ENCODE peak calls at places on chromosome 14, in seven cellular contexts. One of them, this sample, is unnamed.

GRCh38 chr14:35470775-35471174 is 63.2 kb upstream of the INSM2 start:
- DNase-seq in SK-N-SH: no peak
- DNase-seq in uterus: no peak
- DNase-seq in SJSA1: no peak
- DNase-seq in thoracic aorta: no peak
- DNase-seq in CD8-positive, alpha-beta memory T cell: no peak
- DNase-seq in CD4-positive, alpha-beta T cell: no peak
- DNase-seq in this sample: no peak

GRCh38 chr14:99333841-99334240 is 61.8 kb upstream of the BCL11B start:
- DNase-seq in SK-N-SH: no peak
- DNase-seq in uterus: no peak
- DNase-seq in SJSA1: no peak
- DNase-seq in thoracic aorta: no peak
- DNase-seq in CD8-positive, alpha-beta memory T cell: no peak
- DNase-seq in CD4-positive, alpha-beta T cell: no peak
- DNase-seq in this sample: no peak

GRCh38 chr14:29858299-29858698 is 69.3 kb downstream of the PRKD1 start:
- DNase-seq in SK-N-SH: no peak
- DNase-seq in uterus: no peak
- DNase-seq in SJSA1: no peak
- DNase-seq in thoracic aorta: no peak
- DNase-seq in CD8-positive, alpha-beta memory T cell: no peak
- DNase-seq in CD4-positive, alpha-beta T cell: no peak
- DNase-seq in this sample: no peak

GRCh38 chr14:88129306-88130056 is 124.5 kb downstream of the GPR65 start:
- DNase-seq in SK-N-SH: no peak
- DNase-seq in uterus: no peak
- DNase-seq in SJSA1: peak; percentile 73
- DNase-seq in thoracic aorta: peak; percentile 8
- DNase-seq in CD8-positive, alpha-beta memory T cell: no peak
- DNase-seq in CD4-positive, alpha-beta T cell: no peak
- DNase-seq in this sample: peak; percentile 7

GRCh38 chr14:24900281-24900868 is 149.6 kb downstream of the STXBP6 start:
- DNase-seq in SK-N-SH: no peak
- DNase-seq in uterus: no peak
- DNase-seq in SJSA1: peak; percentile 4
- DNase-seq in thoracic aorta: no peak
- DNase-seq in CD8-positive, alpha-beta memory T cell: no peak
- DNase-seq in CD4-positive, alpha-beta T cell: no peak
- DNase-seq in this sample: no peak

GRCh38 chr14:96683575-96684289 is 113.5 kb upstream of the VRK1 start:
- DNase-seq in SK-N-SH: no peak
- DNase-seq in uterus: no peak
- DNase-seq in SJSA1: no peak
- DNase-seq in thoracic aorta: no peak
- DNase-seq in CD8-positive, alpha-beta memory T cell: no peak
- DNase-seq in CD4-positive, alpha-beta T cell: no peak
- DNase-seq in this sample: no peak

GRCh38 chr14:32657081-32657480 is 281.6 kb upstream of the NPAS3 start:
- DNase-seq in SK-N-SH: no peak
- DNase-seq in uterus: no peak
- DNase-seq in SJSA1: no peak
- DNase-seq in thoracic aorta: peak; percentile 12
- DNase-seq in CD8-positive, alpha-beta memory T cell: no peak
- DNase-seq in CD4-positive, alpha-beta T cell: no peak
- DNase-seq in this sample: peak; percentile 7

GRCh38 chr14:23877538-23878180 is 75.9 kb upstream of the DHRS4 start:
- DNase-seq in SK-N-SH: no peak
- DNase-seq in uterus: no peak
- DNase-seq in SJSA1: no peak
- DNase-seq in thoracic aorta: no peak
- DNase-seq in CD8-positive, alpha-beta memory T cell: no peak
- DNase-seq in CD4-positive, alpha-beta T cell: no peak
- DNase-seq in this sample: no peak

GRCh38 chr14:99081156-99081765 is 190.7 kb downstream of the BCL11B start:
- DNase-seq in SK-N-SH: no peak
- DNase-seq in uterus: no peak
- DNase-seq in SJSA1: no peak
- DNase-seq in thoracic aorta: no peak
- DNase-seq in CD8-positive, alpha-beta memory T cell: no peak
- DNase-seq in CD4-positive, alpha-beta T cell: no peak
- DNase-seq in this sample: no peak

GRCh38 chr14:31921741-31922140 is 155.4 kb upstream of the ARHGAP5 start:
- DNase-seq in SK-N-SH: no peak
- DNase-seq in uterus: no peak
- DNase-seq in SJSA1: no peak
- DNase-seq in thoracic aorta: no peak
- DNase-seq in CD8-positive, alpha-beta memory T cell: no peak
- DNase-seq in CD4-positive, alpha-beta T cell: no peak
- DNase-seq in this sample: no peak

GRCh38 chr14:31426663-31427062 is 6.3 kb upstream of the HEATR5A start:
- DNase-seq in SK-N-SH: no peak
- DNase-seq in uterus: no peak
- DNase-seq in SJSA1: no peak
- DNase-seq in thoracic aorta: no peak
- DNase-seq in CD8-positive, alpha-beta memory T cell: no peak
- DNase-seq in CD4-positive, alpha-beta T cell: no peak
- DNase-seq in this sample: no peak

GRCh38 chr14:90281766-90282165 is 25.4 kb downstream of the PSMC1 start:
- DNase-seq in SK-N-SH: no peak
- DNase-seq in uterus: no peak
- DNase-seq in SJSA1: no peak
- DNase-seq in thoracic aorta: no peak
- DNase-seq in CD8-positive, alpha-beta memory T cell: no peak
- DNase-seq in CD4-positive, alpha-beta T cell: no peak
- DNase-seq in this sample: no peak
- H3K27ac ChIP-seq in SK-N-SH: peak overlapping the region; percentile 60
- H3K27ac ChIP-seq in uterus: no peak overlapping the region
- H3K27ac ChIP-seq in SJSA1: peak overlapping the region; percentile 59
- H3K27ac ChIP-seq in thoracic aorta: no peak overlapping the region
- H3K27ac ChIP-seq in CD8-positive, alpha-beta memory T cell: no peak overlapping the region
- H3K27ac ChIP-seq in CD4-positive, alpha-beta T cell: no peak overlapping the region
- H3K27ac ChIP-seq in this sample: no peak overlapping the region

GRCh38 chr14:101442451-101442850 is 118.8 kb upstream of the DIO3 start:
- DNase-seq in SK-N-SH: no peak
- DNase-seq in uterus: no peak
- DNase-seq in SJSA1: peak; percentile 11
- DNase-seq in thoracic aorta: no peak
- DNase-seq in CD8-positive, alpha-beta memory T cell: peak; percentile 26
- DNase-seq in CD4-positive, alpha-beta T cell: peak; percentile 42
- DNase-seq in this sample: no peak
- H3K27me3 ChIP-seq in SK-N-SH: no peaks in the 10 kb centered on the region
- H3K27me3 ChIP-seq in uterus: no peaks in the 10 kb centered on the region
- H3K27me3 ChIP-seq in SJSA1: no peaks in the 10 kb centered on the region
- H3K27me3 ChIP-seq in thoracic aorta: no peaks in the 10 kb centered on the region
- H3K27me3 ChIP-seq in CD8-positive, alpha-beta memory T cell: peaks cover 32% of the 10 kb centered on the region
- H3K27me3 ChIP-seq in CD4-positive, alpha-beta T cell: peaks cover 36% of the 10 kb centered on the region
- H3K27me3 ChIP-seq in this sample: no peaks in the 10 kb centered on the region

DNA sequence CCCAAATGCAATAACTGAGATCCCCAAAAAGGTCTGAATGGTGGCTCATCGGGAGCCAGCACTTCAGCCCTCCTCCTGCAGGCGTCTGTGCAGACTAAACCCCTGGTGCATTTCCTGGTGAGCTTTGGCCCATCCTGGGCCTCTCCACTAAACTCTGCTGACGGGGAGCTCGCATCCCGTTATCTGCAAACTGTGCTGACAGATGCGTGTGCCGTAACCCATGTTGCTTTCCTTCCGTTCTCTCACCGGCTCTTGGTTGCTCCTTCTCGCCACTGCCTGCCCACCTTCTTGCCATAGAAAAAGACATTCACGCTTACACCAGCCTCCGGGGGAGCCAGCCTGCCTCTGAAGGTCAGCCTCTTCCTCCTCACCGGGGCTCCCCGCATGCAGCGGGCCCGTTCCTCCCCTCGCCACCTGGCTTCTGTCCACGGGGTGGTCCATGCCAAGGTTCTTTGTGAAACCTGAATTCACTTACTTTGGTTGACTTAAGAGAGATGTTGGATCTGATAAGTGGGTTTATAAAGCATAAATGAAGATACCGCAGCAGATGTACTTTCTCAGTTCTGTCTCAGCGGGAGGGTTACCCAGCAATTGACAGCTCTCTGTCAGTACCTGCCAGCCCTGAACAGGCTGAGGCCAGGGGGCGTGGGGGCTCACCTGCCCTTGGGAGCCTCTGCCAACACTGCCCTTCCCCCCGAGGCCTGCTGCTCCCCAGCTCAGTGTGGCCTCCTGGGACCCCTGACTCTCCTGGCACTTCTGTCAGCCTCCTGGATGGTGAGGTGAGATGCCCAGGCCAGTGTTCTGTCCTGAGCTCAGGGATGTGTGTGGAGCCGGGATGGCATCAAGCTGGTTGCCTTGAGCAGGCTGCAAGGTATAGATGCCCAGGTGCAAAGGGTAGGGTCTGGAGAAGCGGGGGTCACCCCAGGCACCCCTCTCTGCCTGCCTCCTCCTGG is 14.2 kb downstream of the ZFYVE21 start:
- DNase-seq in SK-N-SH: no peak
- DNase-seq in uterus: no peak
- DNase-seq in SJSA1: no peak
- DNase-seq in thoracic aorta: no peak
- DNase-seq in CD8-positive, alpha-beta memory T cell: no peak
- DNase-seq in CD4-positive, alpha-beta T cell: no peak
- DNase-seq in this sample: no peak
- H3K27ac ChIP-seq in SK-N-SH: no peak overlapping the region
- H3K27ac ChIP-seq in uterus: no peak overlapping the region
- H3K27ac ChIP-seq in SJSA1: no peak overlapping the region
- H3K27ac ChIP-seq in thoracic aorta: no peak overlapping the region
- H3K27ac ChIP-seq in CD8-positive, alpha-beta memory T cell: no peak overlapping the region
- H3K27ac ChIP-seq in CD4-positive, alpha-beta T cell: no peak overlapping the region
- H3K27ac ChIP-seq in this sample: peak overlapping the region; percentile 51

DNA sequence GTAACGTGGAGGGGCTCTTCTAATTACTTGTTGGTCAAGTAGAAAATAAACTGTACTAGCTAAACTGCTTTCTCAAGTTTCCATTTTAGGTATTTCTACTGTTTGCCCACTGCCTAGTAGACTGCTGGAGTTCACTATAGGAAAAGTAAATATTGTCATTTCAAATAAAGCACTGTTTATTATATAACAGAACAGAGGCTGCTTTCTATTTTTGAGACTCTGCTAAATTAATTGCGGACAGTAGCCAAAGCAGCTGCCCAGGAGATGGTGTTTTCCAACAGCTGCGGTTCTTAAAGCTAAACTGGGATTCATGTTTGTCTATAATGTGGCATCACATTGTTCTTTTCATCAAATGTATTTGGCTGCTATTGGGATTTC is 15.9 kb upstream of the SIX1 start:
- DNase-seq in SK-N-SH: no peak
- DNase-seq in uterus: no peak
- DNase-seq in SJSA1: no peak
- DNase-seq in thoracic aorta: no peak
- DNase-seq in CD8-positive, alpha-beta memory T cell: no peak
- DNase-seq in CD4-positive, alpha-beta T cell: no peak
- DNase-seq in this sample: no peak
- H3K27me3 ChIP-seq in SK-N-SH: no peaks in the 10 kb centered on the region
- H3K27me3 ChIP-seq in uterus: no peaks in the 10 kb centered on the region
- H3K27me3 ChIP-seq in SJSA1: no peaks in the 10 kb centered on the region
- H3K27me3 ChIP-seq in thoracic aorta: no peaks in the 10 kb centered on the region
- H3K27me3 ChIP-seq in CD8-positive, alpha-beta memory T cell: no peaks in the 10 kb centered on the region
- H3K27me3 ChIP-seq in CD4-positive, alpha-beta T cell: peaks cover 30% of the 10 kb centered on the region
- H3K27me3 ChIP-seq in this sample: no peaks in the 10 kb centered on the region

GRCh38 chr14:59439256-59440015 is 25.7 kb downstream of the GPR135 start:
- DNase-seq in SK-N-SH: no peak
- DNase-seq in uterus: no peak
- DNase-seq in SJSA1: no peak
- DNase-seq in thoracic aorta: no peak
- DNase-seq in CD8-positive, alpha-beta memory T cell: no peak
- DNase-seq in CD4-positive, alpha-beta T cell: no peak
- DNase-seq in this sample: no peak
- H3K27ac ChIP-seq in SK-N-SH: peak overlapping the region; percentile 65
- H3K27ac ChIP-seq in uterus: peak overlapping the region; percentile 24
- H3K27ac ChIP-seq in SJSA1: no peak overlapping the region
- H3K27ac ChIP-seq in thoracic aorta: peak overlapping the region; percentile 11
- H3K27ac ChIP-seq in CD8-positive, alpha-beta memory T cell: no peak overlapping the region
- H3K27ac ChIP-seq in CD4-positive, alpha-beta T cell: no peak overlapping the region
- H3K27ac ChIP-seq in this sample: no peak overlapping the region

GRCh38 chr14:60647837-60648168 is 1.5 kb downstream of the SIX1 start:
- DNase-seq in SK-N-SH: no peak
- DNase-seq in uterus: no peak
- DNase-seq in SJSA1: peak; percentile 26
- DNase-seq in thoracic aorta: no peak
- DNase-seq in CD8-positive, alpha-beta memory T cell: no peak
- DNase-seq in CD4-positive, alpha-beta T cell: no peak
- DNase-seq in this sample: no peak
- H3K27me3 ChIP-seq in SK-N-SH: no peaks in the 10 kb centered on the region
- H3K27me3 ChIP-seq in uterus: peaks cover 30% of the 10 kb centered on the region
- H3K27me3 ChIP-seq in SJSA1: no peaks in the 10 kb centered on the region
- H3K27me3 ChIP-seq in thoracic aorta: peaks cover 45% of the 10 kb centered on the region
- H3K27me3 ChIP-seq in CD8-positive, alpha-beta memory T cell: peaks cover 78% of the 10 kb centered on the region
- H3K27me3 ChIP-seq in CD4-positive, alpha-beta T cell: peaks cover 100% of the 10 kb centered on the region
- H3K27me3 ChIP-seq in this sample: no peaks in the 10 kb centered on the region

GRCh38 chr14:54194501-54194900 is 202.3 kb upstream of the CDKN3 start:
- DNase-seq in SK-N-SH: no peak
- DNase-seq in uterus: no peak
- DNase-seq in SJSA1: no peak
- DNase-seq in thoracic aorta: no peak
- DNase-seq in CD8-positive, alpha-beta memory T cell: no peak
- DNase-seq in CD4-positive, alpha-beta T cell: no peak
- DNase-seq in this sample: no peak
- H3K27ac ChIP-seq in SK-N-SH: no peak overlapping the region
- H3K27ac ChIP-seq in uterus: no peak overlapping the region
- H3K27ac ChIP-seq in SJSA1: no peak overlapping the region
- H3K27ac ChIP-seq in thoracic aorta: no peak overlapping the region
- H3K27ac ChIP-seq in CD8-positive, alpha-beta memory T cell: no peak overlapping the region
- H3K27ac ChIP-seq in CD4-positive, alpha-beta T cell: no peak overlapping the region
- H3K27ac ChIP-seq in this sample: no peak overlapping the region

DNA sequence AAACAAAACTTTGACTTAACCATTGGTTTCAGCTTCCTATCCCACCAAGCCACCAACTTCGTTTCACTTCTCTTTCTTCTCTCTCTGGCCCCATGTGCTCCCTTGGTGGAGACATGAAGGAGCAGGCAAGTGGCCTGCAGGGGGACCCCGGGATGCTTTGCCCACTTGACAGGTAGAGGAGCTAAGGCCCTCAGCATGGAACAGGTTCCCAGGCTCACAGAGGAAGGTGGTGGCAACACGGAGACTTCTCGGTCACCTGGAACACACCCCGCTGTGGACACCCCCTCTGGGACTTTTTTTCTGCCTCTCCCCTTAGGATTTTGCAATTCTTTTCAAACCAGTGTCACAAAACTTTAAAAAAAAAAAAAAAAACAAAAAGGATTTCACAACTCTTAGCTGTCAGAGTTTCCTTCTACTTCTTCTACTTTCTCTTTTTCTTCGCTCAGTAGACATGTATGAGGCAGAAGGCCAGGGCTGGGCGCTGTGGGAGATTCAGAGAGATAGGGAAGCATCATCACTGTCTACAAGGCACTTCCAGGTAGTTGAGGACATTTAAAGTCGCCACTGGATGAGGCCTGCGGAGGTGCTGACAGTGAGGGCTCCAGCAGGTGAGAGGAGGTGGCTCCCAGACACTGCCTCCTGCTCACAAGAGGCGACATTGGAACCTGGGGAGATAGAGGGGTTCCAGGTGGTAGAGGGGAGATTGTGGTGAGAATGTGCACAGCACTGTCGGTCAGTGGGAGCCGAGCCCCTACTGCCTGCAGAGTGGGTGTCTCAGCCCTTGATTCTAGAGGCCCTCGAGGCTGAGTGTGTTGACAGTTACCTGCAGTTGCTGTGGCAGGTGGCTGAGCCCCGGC is 119.6 kb downstream of the GCH1 start:
- DNase-seq in SK-N-SH: no peak
- DNase-seq in uterus: no peak
- DNase-seq in SJSA1: no peak
- DNase-seq in thoracic aorta: no peak
- DNase-seq in CD8-positive, alpha-beta memory T cell: no peak
- DNase-seq in CD4-positive, alpha-beta T cell: no peak
- DNase-seq in this sample: no peak
- H3K27me3 ChIP-seq in SK-N-SH: no peaks in the 10 kb centered on the region
- H3K27me3 ChIP-seq in uterus: no peaks in the 10 kb centered on the region
- H3K27me3 ChIP-seq in SJSA1: no peaks in the 10 kb centered on the region
- H3K27me3 ChIP-seq in thoracic aorta: no peaks in the 10 kb centered on the region
- H3K27me3 ChIP-seq in CD8-positive, alpha-beta memory T cell: no peaks in the 10 kb centered on the region
- H3K27me3 ChIP-seq in CD4-positive, alpha-beta T cell: no peaks in the 10 kb centered on the region
- H3K27me3 ChIP-seq in this sample: no peaks in the 10 kb centered on the region

This sample was measured in gastrocnemius medialis.